ENCODE peak calls at places on chromosome 11, in six cellular contexts. S is WTC11, K is HCT116, A is H1, B is K562, G is GM12878. U is an unnamed sample.

GRCh38 chr11:86510674-86511073 is 136.0 kb downstream of the CCDC81 start:
- DNase-seq in S (no peak), K (no peak), A (no peak), B (no peak), G (no peak), U (no peak)

GRCh38 chr11:29300441-29300840 is 716.4 kb downstream of the KCNA4 start:
- DNase-seq in S (no peak), K (no peak), A (no peak), B (no peak), G (no peak), U (no peak)

GRCh38 chr11:128809128-128809527 is 58.0 kb downstream of the KCNJ1 start:
- DNase-seq in S (no peak), K (no peak), A (no peak), B (no peak), G (no peak), U (no peak)

GRCh38 chr11:23318670-23319069 is 458.4 kb upstream of the CCDC179 start:
- DNase-seq in S (no peak), K (no peak), A (no peak), B (no peak), G (no peak), U (no peak)

GRCh38 chr11:134120143-134120850 is 51.4 kb downstream of the JAM3 start:
- DNase-seq in S (no peak), K (no peak), A (no peak), B (no peak), G (no peak), U (no peak)

GRCh38 chr11:76664578-76665061 is 5.9 kb downstream of the LRRC32 start:
- DNase-seq in S (no peak), K (no peak), A (no peak), B (peak; percentile 59), G (no peak), U (no peak)

GRCh38 chr11:107951105-107951504 is 22.9 kb downstream of the RAB39A start:
- DNase-seq in S (no peak), K (no peak), A (no peak), B (no peak), G (no peak), U (no peak)

GRCh38 chr11:110409174-110409573 is 20.6 kb upstream of the FDX1 start:
- DNase-seq in S (no peak), K (no peak), A (no peak), B (no peak), G (no peak), U (no peak)

GRCh38 chr11:65574963-65575567 is 788 bp upstream of the EHBP1L1 start:
- DNase-seq in S (no peak), K (no peak), A (no peak), B (peak; percentile 88), G (no peak), U (no peak)

GRCh38 chr11:44120169-44120568 is 24.7 kb downstream of the EXT2 start:
- DNase-seq in S (no peak), K (no peak), A (no peak), B (no peak), G (no peak), U (no peak)

GRCh38 chr11:624705-625635 is at the start of gene CDHR5:
- DNase-seq in S (no peak), K (no peak), A (no peak), B (no peak), G (no peak), U (peak; percentile 41)

GRCh38 chr11:58006940-58007339 is 16.7 kb upstream of the OR9Q1 start:
- DNase-seq in S (no peak), K (no peak), A (no peak), B (no peak), G (no peak), U (no peak)

GRCh38 chr11:115222218-115222862 is 281.9 kb downstream of the CADM1 start:
- DNase-seq in S (no peak), K (no peak), A (no peak), B (peak; percentile 3), G (peak; percentile 96), U (peak; percentile 30)

GRCh38 chr11:132607575-132607974 is 924.7 kb downstream of the OPCML start:
- DNase-seq in S (no peak), K (no peak), A (no peak), B (no peak), G (no peak), U (no peak)

GRCh38 chr11:119505861-119506260 is 82.9 kb upstream of the THY1 start:
- DNase-seq in S (no peak), K (no peak), A (no peak), B (no peak), G (no peak), U (no peak)

GRCh38 chr11:90532125-90532524 is 309.3 kb upstream of the CHORDC1 start:
- DNase-seq in S (no peak), K (no peak), A (no peak), B (no peak), G (no peak), U (no peak)

GRCh38 chr11:102882389-102883024 is 7.7 kb upstream of the MMP12 start:
- DNase-seq in S (no peak), K (no peak), A (no peak), B (no peak), G (peak; percentile 64), U (no peak)

GRCh38 chr11:118820412-118821357 is 29.7 kb upstream of the DDX6 start:
- DNase-seq in S (peak; percentile 27), K (peak; percentile 50), A (peak; percentile 52), B (no peak), G (peak; percentile 99), U (no peak)

GRCh38 chr11:1233351-1234053 is 10.6 kb downstream of the MUC5B start:
- DNase-seq in S (no peak), K (no peak), A (peak; percentile 33), B (no peak), G (no peak), U (no peak)

GRCh38 chr11:606245-606644 is 9.5 kb downstream of the IRF7 start:
- DNase-seq in S (no peak), K (no peak), A (no peak), B (no peak), G (no peak), U (no peak)

GRCh38 chr11:93267383-93267782 is 63.2 kb upstream of the DEUP1 start:
- DNase-seq in S (no peak), K (no peak), A (no peak), B (no peak), G (no peak), U (no peak)

GRCh38 chr11:74033046-74033445 is 24.2 kb upstream of the UCP3 start:
- DNase-seq in S (no peak), K (no peak), A (no peak), B (no peak), G (no peak), U (no peak)

GRCh38 chr11:92340839-92341238 is 116.2 kb downstream of the FAT3 start:
- DNase-seq in S (peak; percentile 69), K (no peak), A (peak; percentile 78), B (peak; percentile 7), G (no peak), U (peak; percentile 6)

GRCh38 chr11:63682045-63682915 is 980 bp downstream of the RTN3 start:
- DNase-seq in S (no peak), K (no peak), A (peak; percentile 56), B (peak; percentile 30), G (no peak), U (peak; percentile 8)

GRCh38 chr11:19713221-19714092 is 820 bp downstream of the NAV2 start:
- DNase-seq in S (peak; percentile 37), K (no peak), A (peak; percentile 79), B (no peak), G (no peak), U (no peak)

GRCh38 chr11:43021466-43021865 is 290.3 kb upstream of the API5 start:
- DNase-seq in S (peak; percentile 35), K (no peak), A (no peak), B (peak; percentile 7), G (no peak), U (peak; percentile 13)

GRCh38 chr11:62461740-62462522 is 43.1 kb downstream of the SCGB1A1 start:
- DNase-seq in S (no peak), K (no peak), A (no peak), B (peak; percentile 65), G (no peak), U (no peak)

GRCh38 chr11:2301631-2302272 is at the start of the genes C11orf21 and TSPAN32:
- DNase-seq in S (no peak), K (no peak), A (no peak), B (peak; percentile 81), G (no peak), U (peak; percentile 27)

GRCh38 chr11:114059278-114059983 is at the start of gene ZBTB16:
- DNase-seq in S (peak; percentile 79), K (no peak), A (peak; percentile 82), B (no peak), G (no peak), U (no peak)

GRCh38 chr11:45250035-45250693 is 36.0 kb downstream of the SYT13 start:
- DNase-seq in S (no peak), K (no peak), A (no peak), B (no peak), G (peak; percentile 38), U (no peak)

GRCh38 chr11:70139785-70140410 is 61.8 kb downstream of the ANO1 start:
- DNase-seq in S (no peak), K (no peak), A (no peak), B (no peak), G (no peak), U (no peak)
- TF ChIP-seq ATF3 in S (no peak), K (no peak), A (no peak), B (no peak), G (no peak), U (no peak)

GRCh38 chr11:12824281-12825041 is 150.2 kb downstream of the TEAD1 start:
- DNase-seq in S (no peak), K (no peak), A (no peak), B (peak; percentile 67), G (no peak), U (peak; percentile 86)
- TF ChIP-seq ATF3 in S (no peak), K (no peak), A (no peak), B (no peak), G (no peak), U (no peak)

GRCh38 chr11:7965386-7965785 is at the start of gene NLRP10:
- DNase-seq in S (no peak), K (no peak), A (no peak), B (no peak), G (no peak), U (no peak)
- TF ChIP-seq ATF3 in S (no peak), K (no peak), A (no peak), B (no peak), G (no peak), U (no peak)

GRCh38 chr11:123188508-123189165 is 6.4 kb downstream of the CLMP start:
- DNase-seq in S (no peak), K (no peak), A (no peak), B (no peak), G (no peak), U (no peak)
- TF ChIP-seq ATF3 in S (no peak), K (no peak), A (no peak), B (no peak), G (no peak), U (no peak)

DNA sequence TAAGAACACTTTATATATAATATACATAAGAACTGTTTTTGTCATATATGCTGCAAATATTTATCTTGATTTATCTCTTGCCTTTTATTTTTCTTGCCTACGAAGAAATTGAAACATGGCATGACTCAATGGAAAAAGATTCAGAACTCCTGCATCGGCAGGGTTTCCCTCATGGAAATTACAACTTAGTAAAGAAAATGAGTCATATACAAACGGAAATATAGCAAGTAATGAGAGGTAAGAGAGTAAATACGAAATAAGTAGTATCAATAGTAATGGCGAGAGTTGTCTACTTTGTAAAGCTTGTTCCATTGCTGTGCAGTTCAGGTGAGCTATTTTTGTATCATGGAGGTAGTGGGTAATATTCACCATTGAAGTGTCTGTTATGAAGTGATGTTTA is 350.4 kb downstream of the DDX10 start:
- DNase-seq in S (no peak), K (no peak), A (no peak), B (no peak), G (no peak), U (no peak)
- TF ChIP-seq ATF3 in S (no peak), K (no peak), A (no peak), B (no peak), G (no peak), U (no peak)

U was measured in HepG2.